ENCODE peak calls at places on chromosomes 1 and 21, in six cellular contexts. P is astrocyte; B is CD4-positive, alpha-beta T cell; D is HepG2; S is left ventricle myocardium inferior; O is epithelial cell of esophagus. N is an unnamed sample.

GRCh38 chr1:225822655-225823403 is 12.9 kb downstream of the EPHX1 start:
- DNase-seq in O (no peak), D (no peak), P (no peak), S (no peak), B (no peak), N (no peak)

GRCh38 chr1:118077331-118078055 is 107.5 kb downstream of the SPAG17 start:
- DNase-seq in O (peak; percentile 61), S (no peak), B (no peak), P (no peak), D (peak; percentile 15), N (no peak)

GRCh38 chr1:40650075-40650474 is 15.4 kb downstream of the RIMS3 start:
- DNase-seq in O (peak; percentile 59), D (peak; percentile 18), S (no peak), B (no peak), P (no peak), N (no peak)

GRCh38 chr1:171286032-171286705 is 27.8 kb upstream of the FMO4 start:
- DNase-seq in S (no peak), B (no peak), P (peak; percentile 14), O (peak; percentile 77), D (no peak), N (no peak)

GRCh38 chr1:212561501-212561931 is 47.0 kb upstream of the ATF3 start:
- DNase-seq in O (peak; percentile 36), S (no peak), B (no peak), D (no peak), P (peak; percentile 68), N (no peak)

GRCh38 chr1:27483659-27484058 is 6.3 kb downstream of the WASF2 start:
- DNase-seq in P (no peak), O (no peak), D (no peak), S (no peak), B (no peak), N (no peak)

GRCh38 chr1:236103646-236104218 is 38.6 kb upstream of the GPR137B start:
- DNase-seq in O (peak; percentile 62), S (no peak), B (peak; percentile 38), P (peak; percentile 10), D (peak; percentile 42), N (peak; percentile 31)

GRCh38 chr1:91783423-91784162 is 102.4 kb downstream of the TGFBR3 start:
- DNase-seq in P (peak; percentile 57), S (no peak), B (no peak), O (no peak), D (no peak), N (no peak)

GRCh38 chr1:243793298-243793697 is 56.7 kb downstream of the AKT3 start:
- DNase-seq in D (no peak), P (no peak), S (no peak), O (no peak), B (no peak), N (no peak)

GRCh38 chr1:158506369-158506987 is 34.5 kb downstream of the OR10R2 start:
- DNase-seq in P (no peak), S (no peak), B (peak; percentile 15), O (peak; percentile 59), D (peak; percentile 1), N (no peak)

GRCh38 chr1:205016584-205016983 is 26.4 kb upstream of the CNTN2 start:
- DNase-seq in D (no peak), O (no peak), S (no peak), P (no peak), B (no peak), N (no peak)

GRCh38 chr1:168001213-168001612 is 64.3 kb upstream of the MPC2 start:
- DNase-seq in D (no peak), B (no peak), P (no peak), O (no peak), S (no peak), N (no peak)

GRCh38 chr1:19421365-19421764 is 64.0 kb downstream of the CAPZB start:
- DNase-seq in S (no peak), P (no peak), B (no peak), O (no peak), D (no peak), N (no peak)

GRCh38 chr1:23169727-23170335 is 1.2 kb upstream of the LUZP1 start:
- DNase-seq in O (peak; percentile 94), S (peak; percentile 64), D (peak; percentile 32), B (no peak), P (peak; percentile 67), N (no peak)

GRCh38 chr21:45266518-45267389 is 20.9 kb downstream of the POFUT2 start:
- DNase-seq in P (peak; percentile 16), B (peak; percentile 37), S (no peak), O (no peak), D (no peak), N (peak; percentile 55)

GRCh38 chr1:66752671-66753371 is 562 bp downstream of the DYNLT5 start:
- DNase-seq in O (no peak), S (peak; percentile 22), D (no peak), P (no peak), B (no peak), N (no peak)

GRCh38 chr1:244214009-244214967 is 163.2 kb downstream of the ZBTB18 start:
- DNase-seq in O (peak; percentile 24), B (no peak), S (peak; percentile 20), D (peak; percentile 26), P (peak; percentile 99), N (no peak)

GRCh38 chr1:60483471-60483870 is 409.9 kb upstream of the C1orf87 start:
- DNase-seq in O (peak; percentile 72), D (no peak), S (no peak), P (no peak), B (no peak), N (no peak)

GRCh38 chr1:172758242-172758641 is 99.3 kb downstream of the FASLG start:
- DNase-seq in S (no peak), P (no peak), D (no peak), B (no peak), O (peak; percentile 34), N (no peak)

GRCh38 chr1:107664882-107665871 is 299.8 kb downstream of the VAV3 start:
- DNase-seq in S (no peak), O (no peak), P (no peak), B (no peak), D (no peak), N (no peak)

GRCh38 chr21:33854604-33855003 is 61.0 kb downstream of the ATP5PO start:
- DNase-seq in O (peak; percentile 61), P (no peak), S (no peak), D (peak; percentile 34), B (no peak), N (no peak)

GRCh38 chr1:46469846-46470245 is 19.8 kb upstream of the DMBX1 start:
- DNase-seq in B (no peak), P (no peak), D (no peak), O (no peak), S (no peak), N (no peak)
- TF ChIP-seq CTCF in B (no peak), P (no peak), D (no peak), O (no peak), S (no peak), N (no peak)

GRCh38 chr1:17998889-17999288 is 108.7 kb upstream of the IGSF21 start:
- DNase-seq in O (no peak), D (peak; percentile 32), B (no peak), S (no peak), P (no peak), N (no peak)
- TF ChIP-seq CTCF in O (no peak), D (peak; percentile 39), B (no peak), S (peak; percentile 41), P (no peak), N (no peak)

GRCh38 chr1:201774983-201775344 is 54.0 kb upstream of the IPO9 start:
- DNase-seq in O (no peak), B (no peak), S (no peak), D (no peak), P (no peak), N (no peak)
- TF ChIP-seq CTCF in O (no peak), B (no peak), S (no peak), D (no peak), P (no peak), N (no peak)

GRCh38 chr21:43305336-43305665 is 121.6 kb downstream of the SIK1 start:
- DNase-seq in D (no peak), P (no peak), S (peak; percentile 2), B (no peak), O (no peak), N (no peak)

GRCh38 chr21:43303240-43304178 is 123.4 kb downstream of the SIK1 start:
- DNase-seq in S (peak; percentile 29), P (no peak), O (no peak), B (no peak), D (no peak), N (no peak)

GRCh38 chr21:43302769-43303168 is 124.2 kb downstream of the SIK1 start:
- DNase-seq in D (no peak), P (no peak), B (no peak), S (peak; percentile 11), O (no peak), N (no peak)

GRCh38 chr21:43304621-43305335 is 122.2 kb downstream of the SIK1 start:
- DNase-seq in P (no peak), B (no peak), S (peak; percentile 12), O (no peak), D (no peak), N (no peak)

DNA sequence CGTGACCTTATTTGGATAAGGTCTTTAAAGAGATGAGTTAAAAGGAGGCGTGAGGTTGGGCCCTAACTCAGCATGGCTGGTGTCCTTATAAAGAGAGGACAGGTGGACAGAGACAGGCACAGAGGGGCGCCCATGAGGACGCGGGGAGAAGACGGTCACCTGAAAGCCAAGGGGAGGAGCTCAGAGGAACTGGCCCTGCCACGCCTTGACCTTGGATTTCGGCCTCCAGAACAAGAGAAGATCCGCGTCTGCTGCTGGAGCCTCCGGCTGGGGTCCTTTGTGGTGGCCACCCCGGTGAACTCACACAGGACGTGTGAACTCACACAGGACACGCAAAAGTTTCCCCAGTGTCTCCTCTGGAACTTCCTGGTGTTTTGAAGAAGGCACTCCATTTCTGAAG is 122.7 kb downstream of the SIK1 start:
- DNase-seq in P (no peak), D (no peak), S (peak; percentile 7), B (no peak), O (no peak), N (no peak)
- TF ChIP-seq CTCF in P (no peak), D (no peak), S (no peak), B (no peak), O (no peak), N (no peak)

N was measured in natural killer cell.